ENCODE peak calls at places on chromosomes 6 and 20, in four cellular contexts. K is epithelial cell of proximal tubule, X is body of pancreas, U is cardiac fibroblast. L is an unnamed sample.

GRCh38 chr20:20489054-20489453 is 121.2 kb downstream of the INSM1 start:
- DNase-seq in K (no peak), X (no peak), U (peak; percentile 43), L (no peak)

GRCh38 chr20:38050691-38051090 is 17.1 kb downstream of the RPRD1B start:
- DNase-seq in K (no peak), X (no peak), U (peak; percentile 56), L (no peak)

GRCh38 chr20:44810391-44811149 is at the start of gene RIMS4:
- DNase-seq in K (no peak), X (no peak), U (no peak), L (no peak)

GRCh38 chr6:140992678-140993077 is 1140.0 kb upstream of the GJE1 start:
- DNase-seq in K (no peak), X (no peak), U (no peak), L (no peak)

GRCh38 chr20:54231006-54231405 is 23.1 kb downstream of the PFDN4 start:
- DNase-seq in K (no peak), X (no peak), U (peak; percentile 31), L (no peak)

GRCh38 chr6:26327450-26328264 is 37.3 kb upstream of the BTN3A2 start:
- DNase-seq in K (no peak), X (no peak), U (peak; percentile 93), L (peak; percentile 56)

GRCh38 chr6:125312478-125312877 is 10.7 kb upstream of the HDDC2 start:
- DNase-seq in K (no peak), X (no peak), U (no peak), L (peak; percentile 32)

GRCh38 chr6:169866140-169866534 is 114.7 kb downstream of the ERMARD start:
- DNase-seq in K (no peak), X (no peak), U (no peak), L (no peak)

GRCh38 chr6:82040405-82041221 is 206.9 kb downstream of the IBTK start:
- DNase-seq in K (no peak), X (peak; percentile 43), U (peak; percentile 73), L (no peak)

GRCh38 chr6:36126121-36126520 is 4.2 kb upstream of the MAPK13 start:
- DNase-seq in K (no peak), X (no peak), U (no peak), L (no peak)

GRCh38 chr20:51286758-51287157 is 255.8 kb downstream of the NFATC2 start:
- DNase-seq in K (no peak), X (no peak), U (no peak), L (no peak)

GRCh38 chr20:57069442-57069841 is 197.0 kb downstream of the BMP7 start:
- DNase-seq in K (no peak), X (no peak), U (no peak), L (no peak)

GRCh38 chr20:23668477-23668951 is 20.3 kb downstream of the CST4 start:
- DNase-seq in K (no peak), X (peak; percentile 50), U (peak; percentile 74), L (peak; percentile 23)

GRCh38 chr6:148523051-148523450 is 180.4 kb downstream of the SASH1 start:
- DNase-seq in K (no peak), X (no peak), U (peak; percentile 95), L (no peak)

GRCh38 chr20:38338849-38339520 is 7.3 kb upstream of the LBP start:
- DNase-seq in K (no peak), X (no peak), U (peak; percentile 44), L (no peak)

GRCh38 chr6:147986891-147987290 is 355.7 kb upstream of the SASH1 start:
- DNase-seq in K (no peak), X (no peak), U (no peak), L (no peak)

GRCh38 chr20:4227085-4227821 is 211.9 kb upstream of the RNF24 start:
- DNase-seq in K (no peak), X (no peak), U (peak; percentile 77), L (no peak)

GRCh38 chr6:10719386-10720228 is 3.3 kb upstream of the TMEM14C start:
- DNase-seq in K (no peak), X (no peak), U (peak; percentile 55), L (no peak)

GRCh38 chr6:4348462-4349112 is 213.2 kb upstream of the ECI2 start:
- DNase-seq in K (no peak), X (no peak), U (peak; percentile 33), L (no peak)

GRCh38 chr6:142225552-142225951 is 76.3 kb upstream of the ADGRG6 start:
- DNase-seq in K (no peak), X (no peak), U (no peak), L (no peak)

GRCh38 chr6:31483392-31483791 is 14.6 kb upstream of the MICB start:
- DNase-seq in K (no peak), X (no peak), U (no peak), L (no peak)

GRCh38 chr6:164151161-164151728 is 736.7 kb downstream of the QKI start:
- DNase-seq in K (no peak), X (no peak), U (no peak), L (no peak)

GRCh38 chr6:31597006-31597405 is 4.2 kb upstream of the NCR3 start:
- DNase-seq in K (no peak), X (no peak), U (peak; percentile 54), L (no peak)

GRCh38 chr6:125931733-125932450 is 24.7 kb upstream of the HINT3 start:
- DNase-seq in K (no peak), X (no peak), U (peak; percentile 50), L (no peak)

GRCh38 chr6:161215193-161215592 is 58.7 kb downstream of the AGPAT4 start:
- DNase-seq in K (no peak), X (no peak), U (peak; percentile 97), L (no peak)

GRCh38 chr6:12528581-12529363 is 187.8 kb upstream of the PHACTR1 start:
- DNase-seq in K (no peak), X (no peak), U (no peak), L (no peak)

GRCh38 chr6:13006578-13007300 is 290.2 kb downstream of the PHACTR1 start:
- DNase-seq in K (no peak), X (no peak), U (peak; percentile 64), L (peak; percentile 62)

GRCh38 chr6:25302677-25303128 is 23.5 kb downstream of the CARMIL1 start:
- DNase-seq in K (no peak), X (no peak), U (peak; percentile 90), L (no peak)

GRCh38 chr6:108768792-108769524 is 79.3 kb upstream of the ARMC2 start:
- DNase-seq in K (no peak), X (peak; percentile 65), U (no peak), L (peak; percentile 85)

GRCh38 chr6:106149472-106150069 is 63.4 kb downstream of the PRDM1 start:
- DNase-seq in K (no peak), X (no peak), U (no peak), L (no peak)

GRCh38 chr6:7725412-7725811 is 487 bp upstream of the BMP6 start:
- DNase-seq in K (no peak), X (no peak), U (no peak), L (no peak)

GRCh38 chr6:136529655-136530054 is 20.6 kb downstream of the MAP7 start:
- DNase-seq in K (no peak), X (no peak), U (no peak), L (no peak)

GRCh38 chr20:24987873-24988835 is 4.4 kb downstream of the APMAP start:
- DNase-seq in K (no peak), X (no peak), U (no peak), L (no peak)

GRCh38 chr6:15285682-15286294 is 39.9 kb downstream of the JARID2 start:
- DNase-seq in K (no peak), X (no peak), U (peak; percentile 39), L (no peak)

GRCh38 chr6:161128680-161129196 is 137.2 kb downstream of the MAP3K4 start:
- DNase-seq in K (no peak), X (no peak), U (peak; percentile 86), L (no peak)

DNA sequence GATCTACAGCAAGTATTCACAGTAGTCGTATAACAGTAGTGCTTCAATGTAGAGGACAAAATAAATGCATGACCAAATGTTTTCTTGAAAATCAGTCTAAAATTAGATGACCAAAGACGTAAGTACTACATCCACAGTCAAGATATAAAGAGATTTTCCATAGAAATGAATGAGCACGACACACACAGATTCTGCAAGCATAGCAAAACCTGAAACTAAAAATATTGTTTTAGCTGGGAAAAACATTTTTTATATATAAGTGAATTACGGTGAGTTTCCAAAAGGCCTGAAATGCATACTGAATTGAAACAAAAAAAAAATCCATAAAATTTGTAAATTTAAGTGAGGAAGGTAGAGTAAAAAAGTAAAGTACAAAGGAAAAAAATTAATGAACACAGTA is 167.8 kb upstream of the RUNX2 start:
- DNase-seq in K (no peak), X (no peak), U (no peak), L (no peak)
- TF ChIP-seq CTCF in K (no peak), X (no peak), U (no peak), L (no peak)

GRCh38 chr6:150167479-150167873 is 24.6 kb downstream of the PPP1R14C start:
- DNase-seq in K (no peak), X (no peak), U (no peak), L (no peak)
- H3K4me3 ChIP-seq in K (peak overlapping the region; percentile 50), X (no peak overlapping the region), U (no peak overlapping the region), L (no peak overlapping the region)

GRCh38 chr6:56021943-56022342 is 146.6 kb upstream of the BMP5 start:
- DNase-seq in K (no peak), X (no peak), U (no peak), L (no peak)
- TF ChIP-seq CTCF in K (peak; percentile 33), X (no peak), U (no peak), L (peak; percentile 64)

GRCh38 chr6:155143610-155144106 is 120.2 kb upstream of the CLDN20 start:
- DNase-seq in K (no peak), X (no peak), U (peak; percentile 45), L (no peak)

GRCh38 chr6:155141002-155141401 is 122.8 kb upstream of the CLDN20 start:
- DNase-seq in K (no peak), X (no peak), U (no peak), L (no peak)

GRCh38 chr6:155141512-155141911 is 122.3 kb upstream of the CLDN20 start:
- DNase-seq in K (no peak), X (no peak), U (no peak), L (no peak)

GRCh38 chr6:155142902-155143609 is 120.8 kb upstream of the CLDN20 start:
- DNase-seq in K (no peak), X (no peak), U (peak; percentile 45), L (no peak)

GRCh38 chr6:155142163-155142901 is 121.5 kb upstream of the CLDN20 start:
- DNase-seq in K (no peak), X (no peak), U (no peak), L (no peak)
- H3K4me3 ChIP-seq in K (no peak overlapping the region), X (no peak overlapping the region), U (no peak overlapping the region), L (no peak overlapping the region)

GRCh38 chr6:135087403-135087802 is 32.8 kb upstream of the HBS1L start:
- DNase-seq in K (no peak), X (no peak), U (no peak), L (no peak)
- TF ChIP-seq CTCF in K (peak; percentile 21), X (no peak), U (peak; percentile 11), L (peak; percentile 12)

DNA sequence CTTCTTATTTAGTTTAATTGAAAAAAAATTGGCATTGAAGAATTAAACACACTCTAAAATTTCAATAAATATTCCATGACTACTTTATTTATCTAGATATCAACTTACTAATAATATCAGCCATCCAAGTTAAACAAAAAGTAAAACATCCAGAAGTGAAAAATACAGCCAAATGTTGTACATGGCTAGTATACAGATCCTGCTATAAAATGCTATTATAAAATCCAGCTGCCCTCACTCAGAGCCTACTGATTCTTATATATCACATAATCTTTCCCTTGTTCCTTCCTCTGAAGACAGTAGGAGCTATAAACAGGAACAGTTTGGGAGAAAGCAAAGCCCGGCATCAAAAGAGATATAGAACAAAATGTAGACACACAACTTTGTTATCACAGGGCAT is 212.9 kb downstream of the PLCB4 start:
- DNase-seq in K (no peak), X (no peak), U (no peak), L (peak; percentile 82)
- H3K4me3 ChIP-seq in K (no peak overlapping the region), X (no peak overlapping the region), U (no peak overlapping the region), L (no peak overlapping the region)

GRCh38 chr6:167676000-167676665 is 150.6 kb upstream of the AFDN start:
- DNase-seq in K (no peak), X (peak; percentile 80), U (peak; percentile 18), L (no peak)
- TF ChIP-seq CTCF in K (no peak), X (no peak), U (no peak), L (no peak)

L was measured in LNCaP clone FGC.